ENCODE peak calls at places on chromosome 17, in six cellular contexts. One of them, this sample, is unnamed.

GRCh38 chr17:56185905-56186783 is 32.9 kb downstream of the ANKFN1 start:
- DNase-seq in neural progenitor cell: no peak
- DNase-seq in H1: no peak
- DNase-seq in CD8-positive, alpha-beta T cell: no peak
- DNase-seq in astrocyte: peak; percentile 96
- DNase-seq in dorsolateral prefrontal cortex: no peak
- DNase-seq in this sample: no peak

GRCh38 chr17:65472602-65473001 is 88.8 kb downstream of the AXIN2 start:
- DNase-seq in neural progenitor cell: no peak
- DNase-seq in H1: no peak
- DNase-seq in CD8-positive, alpha-beta T cell: no peak
- DNase-seq in astrocyte: peak; percentile 35
- DNase-seq in dorsolateral prefrontal cortex: no peak
- DNase-seq in this sample: peak; percentile 84

GRCh38 chr17:61351745-61352407 is 47.8 kb upstream of the TBX2 start:
- DNase-seq in neural progenitor cell: no peak
- DNase-seq in H1: no peak
- DNase-seq in CD8-positive, alpha-beta T cell: no peak
- DNase-seq in astrocyte: no peak
- DNase-seq in dorsolateral prefrontal cortex: no peak
- DNase-seq in this sample: no peak

GRCh38 chr17:57524790-57525543 is 220.1 kb downstream of the CCDC182 start:
- DNase-seq in neural progenitor cell: no peak
- DNase-seq in H1: no peak
- DNase-seq in CD8-positive, alpha-beta T cell: no peak
- DNase-seq in astrocyte: no peak
- DNase-seq in dorsolateral prefrontal cortex: no peak
- DNase-seq in this sample: no peak

GRCh38 chr17:80942360-80943345 is 49.0 kb upstream of the CHMP6 start:
- DNase-seq in neural progenitor cell: no peak
- DNase-seq in H1: no peak
- DNase-seq in CD8-positive, alpha-beta T cell: no peak
- DNase-seq in astrocyte: peak; percentile 78
- DNase-seq in dorsolateral prefrontal cortex: peak; percentile 80
- DNase-seq in this sample: peak; percentile 94

GRCh38 chr17:56125830-56126819 is 27.1 kb upstream of the ANKFN1 start:
- DNase-seq in neural progenitor cell: peak; percentile 68
- DNase-seq in H1: peak; percentile 53
- DNase-seq in CD8-positive, alpha-beta T cell: no peak
- DNase-seq in astrocyte: peak; percentile 40
- DNase-seq in dorsolateral prefrontal cortex: no peak
- DNase-seq in this sample: no peak

GRCh38 chr17:40910441-40910841 is 25.4 kb upstream of the KRT20 start:
- DNase-seq in neural progenitor cell: no peak
- DNase-seq in H1: no peak
- DNase-seq in CD8-positive, alpha-beta T cell: no peak
- DNase-seq in astrocyte: peak; percentile 83
- DNase-seq in dorsolateral prefrontal cortex: no peak
- DNase-seq in this sample: no peak

GRCh38 chr17:34820166-34820920 is 140.9 kb downstream of the CCT6B start:
- DNase-seq in neural progenitor cell: peak; percentile 37
- DNase-seq in H1: no peak
- DNase-seq in CD8-positive, alpha-beta T cell: no peak
- DNase-seq in astrocyte: no peak
- DNase-seq in dorsolateral prefrontal cortex: no peak
- DNase-seq in this sample: no peak

GRCh38 chr17:57408064-57408811 is 151.9 kb downstream of the MSI2 start:
- DNase-seq in neural progenitor cell: peak; percentile 68
- DNase-seq in H1: no peak
- DNase-seq in CD8-positive, alpha-beta T cell: no peak
- DNase-seq in astrocyte: no peak
- DNase-seq in dorsolateral prefrontal cortex: no peak
- DNase-seq in this sample: no peak

GRCh38 chr17:78853926-78854394 is 13.3 kb upstream of the USP36 start:
- DNase-seq in neural progenitor cell: no peak
- DNase-seq in H1: no peak
- DNase-seq in CD8-positive, alpha-beta T cell: no peak
- DNase-seq in astrocyte: no peak
- DNase-seq in dorsolateral prefrontal cortex: no peak
- DNase-seq in this sample: no peak

GRCh38 chr17:3843935-3844516 is 2.0 kb downstream of the NCBP3 start:
- DNase-seq in neural progenitor cell: peak; percentile 58
- DNase-seq in H1: no peak
- DNase-seq in CD8-positive, alpha-beta T cell: peak; percentile 47
- DNase-seq in astrocyte: no peak
- DNase-seq in dorsolateral prefrontal cortex: no peak
- DNase-seq in this sample: peak; percentile 31

GRCh38 chr17:48679385-48680096 is 42.8 kb downstream of the PRAC1 start:
- DNase-seq in neural progenitor cell: no peak
- DNase-seq in H1: no peak
- DNase-seq in CD8-positive, alpha-beta T cell: no peak
- DNase-seq in astrocyte: no peak
- DNase-seq in dorsolateral prefrontal cortex: no peak
- DNase-seq in this sample: no peak
- H3K27me3 ChIP-seq in neural progenitor cell: peaks cover 96% of the 10 kb centered on the region
- H3K27me3 ChIP-seq in H1: peaks cover 5% of the 10 kb centered on the region
- H3K27me3 ChIP-seq in CD8-positive, alpha-beta T cell: no peaks in the 10 kb centered on the region
- H3K27me3 ChIP-seq in astrocyte: peaks cover 29% of the 10 kb centered on the region
- H3K27me3 ChIP-seq in dorsolateral prefrontal cortex: peaks cover 9% of the 10 kb centered on the region
- H3K27me3 ChIP-seq in this sample: no peaks in the 10 kb centered on the region

GRCh38 chr17:39615434-39615833 is 7.7 kb upstream of the NEUROD2 start:
- DNase-seq in neural progenitor cell: no peak
- DNase-seq in H1: no peak
- DNase-seq in CD8-positive, alpha-beta T cell: no peak
- DNase-seq in astrocyte: no peak
- DNase-seq in dorsolateral prefrontal cortex: no peak
- DNase-seq in this sample: no peak
- H3K27me3 ChIP-seq in neural progenitor cell: peaks cover 100% of the 10 kb centered on the region
- H3K27me3 ChIP-seq in H1: peaks cover 27% of the 10 kb centered on the region
- H3K27me3 ChIP-seq in CD8-positive, alpha-beta T cell: no peaks in the 10 kb centered on the region
- H3K27me3 ChIP-seq in astrocyte: peaks cover 39% of the 10 kb centered on the region
- H3K27me3 ChIP-seq in dorsolateral prefrontal cortex: no peaks in the 10 kb centered on the region
- H3K27me3 ChIP-seq in this sample: no peaks in the 10 kb centered on the region

GRCh38 chr17:18381953-18382245 is 4.3 kb downstream of the EVPLL start:
- DNase-seq in neural progenitor cell: no peak
- DNase-seq in H1: no peak
- DNase-seq in CD8-positive, alpha-beta T cell: no peak
- DNase-seq in astrocyte: no peak
- DNase-seq in dorsolateral prefrontal cortex: no peak
- DNase-seq in this sample: no peak
- H3K27me3 ChIP-seq in neural progenitor cell: no peaks in the 10 kb centered on the region
- H3K27me3 ChIP-seq in H1: no peaks in the 10 kb centered on the region
- H3K27me3 ChIP-seq in CD8-positive, alpha-beta T cell: no peaks in the 10 kb centered on the region
- H3K27me3 ChIP-seq in astrocyte: peaks cover 5% of the 10 kb centered on the region
- H3K27me3 ChIP-seq in dorsolateral prefrontal cortex: no peaks in the 10 kb centered on the region
- H3K27me3 ChIP-seq in this sample: no peaks in the 10 kb centered on the region

GRCh38 chr17:30237296-30238002 is 2.0 kb upstream of the SLC6A4 start:
- DNase-seq in neural progenitor cell: peak; percentile 40
- DNase-seq in H1: peak; percentile 57
- DNase-seq in CD8-positive, alpha-beta T cell: no peak
- DNase-seq in astrocyte: no peak
- DNase-seq in dorsolateral prefrontal cortex: no peak
- DNase-seq in this sample: no peak

GRCh38 chr17:30238003-30238344 is 2.5 kb upstream of the SLC6A4 start:
- DNase-seq in neural progenitor cell: no peak
- DNase-seq in H1: no peak
- DNase-seq in CD8-positive, alpha-beta T cell: no peak
- DNase-seq in astrocyte: no peak
- DNase-seq in dorsolateral prefrontal cortex: no peak
- DNase-seq in this sample: no peak

GRCh38 chr17:30238387-30239088 is 3.0 kb upstream of the SLC6A4 start:
- DNase-seq in neural progenitor cell: peak; percentile 60
- DNase-seq in H1: peak; percentile 66
- DNase-seq in CD8-positive, alpha-beta T cell: no peak
- DNase-seq in astrocyte: no peak
- DNase-seq in dorsolateral prefrontal cortex: no peak
- DNase-seq in this sample: no peak

GRCh38 chr17:30240177-30240576 is 4.7 kb upstream of the SLC6A4 start:
- DNase-seq in neural progenitor cell: no peak
- DNase-seq in H1: no peak
- DNase-seq in CD8-positive, alpha-beta T cell: no peak
- DNase-seq in astrocyte: no peak
- DNase-seq in dorsolateral prefrontal cortex: no peak
- DNase-seq in this sample: no peak

GRCh38 chr17:30239089-30239462 is 3.6 kb upstream of the SLC6A4 start:
- DNase-seq in neural progenitor cell: no peak
- DNase-seq in H1: no peak
- DNase-seq in CD8-positive, alpha-beta T cell: no peak
- DNase-seq in astrocyte: no peak
- DNase-seq in dorsolateral prefrontal cortex: no peak
- DNase-seq in this sample: no peak
- H3K27me3 ChIP-seq in neural progenitor cell: peaks cover 62% of the 10 kb centered on the region
- H3K27me3 ChIP-seq in H1: peaks cover 32% of the 10 kb centered on the region
- H3K27me3 ChIP-seq in CD8-positive, alpha-beta T cell: peaks cover 8% of the 10 kb centered on the region
- H3K27me3 ChIP-seq in astrocyte: peaks cover 46% of the 10 kb centered on the region
- H3K27me3 ChIP-seq in dorsolateral prefrontal cortex: peaks cover 27% of the 10 kb centered on the region
- H3K27me3 ChIP-seq in this sample: no peaks in the 10 kb centered on the region

GRCh38 chr17:74372426-74372825 is 5.1 kb downstream of the GPR142 start:
- DNase-seq in neural progenitor cell: no peak
- DNase-seq in H1: no peak
- DNase-seq in CD8-positive, alpha-beta T cell: no peak
- DNase-seq in astrocyte: no peak
- DNase-seq in dorsolateral prefrontal cortex: no peak
- DNase-seq in this sample: no peak

GRCh38 chr17:74374786-74375185 is 7.5 kb downstream of the GPR142 start:
- DNase-seq in neural progenitor cell: no peak
- DNase-seq in H1: no peak
- DNase-seq in CD8-positive, alpha-beta T cell: no peak
- DNase-seq in astrocyte: no peak
- DNase-seq in dorsolateral prefrontal cortex: no peak
- DNase-seq in this sample: no peak

GRCh38 chr17:74369665-74370490 is 2.6 kb downstream of the GPR142 start:
- DNase-seq in neural progenitor cell: no peak
- DNase-seq in H1: no peak
- DNase-seq in CD8-positive, alpha-beta T cell: no peak
- DNase-seq in astrocyte: no peak
- DNase-seq in dorsolateral prefrontal cortex: no peak
- DNase-seq in this sample: no peak

GRCh38 chr17:74371653-74372147 is 4.4 kb downstream of the GPR142 start:
- DNase-seq in neural progenitor cell: no peak
- DNase-seq in H1: no peak
- DNase-seq in CD8-positive, alpha-beta T cell: no peak
- DNase-seq in astrocyte: no peak
- DNase-seq in dorsolateral prefrontal cortex: no peak
- DNase-seq in this sample: no peak

GRCh38 chr17:74373838-74374606 is 6.7 kb downstream of the GPR142 start:
- DNase-seq in neural progenitor cell: no peak
- DNase-seq in H1: no peak
- DNase-seq in CD8-positive, alpha-beta T cell: no peak
- DNase-seq in astrocyte: no peak
- DNase-seq in dorsolateral prefrontal cortex: peak; percentile 86
- DNase-seq in this sample: no peak
- H3K27me3 ChIP-seq in neural progenitor cell: no peaks in the 10 kb centered on the region
- H3K27me3 ChIP-seq in H1: no peaks in the 10 kb centered on the region
- H3K27me3 ChIP-seq in CD8-positive, alpha-beta T cell: no peaks in the 10 kb centered on the region
- H3K27me3 ChIP-seq in astrocyte: peaks cover 3% of the 10 kb centered on the region
- H3K27me3 ChIP-seq in dorsolateral prefrontal cortex: no peaks in the 10 kb centered on the region
- H3K27me3 ChIP-seq in this sample: no peaks in the 10 kb centered on the region

GRCh38 chr17:73519011-73519410 is 125.2 kb downstream of the SDK2 start:
- DNase-seq in neural progenitor cell: no peak
- DNase-seq in H1: no peak
- DNase-seq in CD8-positive, alpha-beta T cell: no peak
- DNase-seq in astrocyte: no peak
- DNase-seq in dorsolateral prefrontal cortex: no peak
- DNase-seq in this sample: no peak
- H3K27me3 ChIP-seq in neural progenitor cell: no peaks in the 10 kb centered on the region
- H3K27me3 ChIP-seq in H1: no peaks in the 10 kb centered on the region
- H3K27me3 ChIP-seq in CD8-positive, alpha-beta T cell: no peaks in the 10 kb centered on the region
- H3K27me3 ChIP-seq in astrocyte: no peaks in the 10 kb centered on the region
- H3K27me3 ChIP-seq in dorsolateral prefrontal cortex: no peaks in the 10 kb centered on the region
- H3K27me3 ChIP-seq in this sample: no peaks in the 10 kb centered on the region

GRCh38 chr17:64339516-64340475 is 50.9 kb downstream of the PECAM1 start:
- DNase-seq in neural progenitor cell: no peak
- DNase-seq in H1: no peak
- DNase-seq in CD8-positive, alpha-beta T cell: no peak
- DNase-seq in astrocyte: no peak
- DNase-seq in dorsolateral prefrontal cortex: no peak
- DNase-seq in this sample: no peak
- H3K27me3 ChIP-seq in neural progenitor cell: no peaks in the 10 kb centered on the region
- H3K27me3 ChIP-seq in H1: no peaks in the 10 kb centered on the region
- H3K27me3 ChIP-seq in CD8-positive, alpha-beta T cell: no peaks in the 10 kb centered on the region
- H3K27me3 ChIP-seq in astrocyte: peaks cover 13% of the 10 kb centered on the region
- H3K27me3 ChIP-seq in dorsolateral prefrontal cortex: no peaks in the 10 kb centered on the region
- H3K27me3 ChIP-seq in this sample: no peaks in the 10 kb centered on the region

DNA sequence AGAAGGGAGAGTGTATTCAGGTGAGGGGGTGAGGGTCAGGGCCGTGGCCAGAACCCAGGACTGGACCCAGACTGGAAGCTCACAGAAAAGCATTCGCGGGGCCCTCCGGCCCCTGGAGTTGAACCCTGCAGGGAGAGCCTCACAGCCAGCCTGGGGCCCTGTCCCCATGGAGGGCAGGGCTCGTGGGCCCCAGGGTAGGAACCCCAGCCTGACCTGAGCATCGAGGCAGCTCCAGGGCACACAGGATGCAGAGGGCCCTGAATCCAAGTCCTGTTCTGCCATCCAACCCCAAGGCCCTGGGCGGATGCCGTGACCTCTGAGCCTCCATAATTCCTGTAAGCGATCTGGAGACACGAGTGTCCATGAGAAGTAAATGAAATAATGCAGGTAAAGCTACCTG is 79.1 kb downstream of the MGAT5B start:
- DNase-seq in neural progenitor cell: no peak
- DNase-seq in H1: no peak
- DNase-seq in CD8-positive, alpha-beta T cell: no peak
- DNase-seq in astrocyte: no peak
- DNase-seq in dorsolateral prefrontal cortex: no peak
- DNase-seq in this sample: no peak
- H3K27me3 ChIP-seq in neural progenitor cell: no peaks in the 10 kb centered on the region
- H3K27me3 ChIP-seq in H1: no peaks in the 10 kb centered on the region
- H3K27me3 ChIP-seq in CD8-positive, alpha-beta T cell: no peaks in the 10 kb centered on the region
- H3K27me3 ChIP-seq in astrocyte: no peaks in the 10 kb centered on the region
- H3K27me3 ChIP-seq in dorsolateral prefrontal cortex: no peaks in the 10 kb centered on the region
- H3K27me3 ChIP-seq in this sample: no peaks in the 10 kb centered on the region